ENCODE peak calls at places on chromosome 19, in ten cellular contexts. One of them, this sample, is unnamed.

GRCh38 chr19:33868076-33868735 is 71.5 kb downstream of the KCTD15 start:
- DNase-seq in activated CD8-positive, alpha-beta memory T cell treated with anti-CD3 and anti-CD28 coated beads for 4 hours: no peak
- DNase-seq in GM04503: no peak
- DNase-seq in NCI-H1092: no peak
- DNase-seq in HFFc6: no peak
- DNase-seq in Daoy: no peak
- DNase-seq in choroid plexus epithelial cell: peak
- DNase-seq in uterus: no peak
- DNase-seq in NAMALWA: no peak
- DNase-seq in EL: no peak
- DNase-seq in this sample: no peak

GRCh38 chr19:4184718-4185352 is 2.3 kb downstream of the ANKRD24 start:
- DNase-seq in activated CD8-positive, alpha-beta memory T cell treated with anti-CD3 and anti-CD28 coated beads for 4 hours: no peak
- DNase-seq in GM04503: no peak
- DNase-seq in NCI-H1092: no peak
- DNase-seq in HFFc6: no peak
- DNase-seq in Daoy: no peak
- DNase-seq in choroid plexus epithelial cell: no peak
- DNase-seq in uterus: no peak
- DNase-seq in NAMALWA: no peak
- DNase-seq in EL: no peak
- DNase-seq in this sample: no peak

GRCh38 chr19:36222503-36222902 is 7.6 kb downstream of the ZNF146 start:
- DNase-seq in activated CD8-positive, alpha-beta memory T cell treated with anti-CD3 and anti-CD28 coated beads for 4 hours: no peak
- DNase-seq in GM04503: no peak
- DNase-seq in NCI-H1092: no peak
- DNase-seq in HFFc6: no peak
- DNase-seq in Daoy: no peak
- DNase-seq in choroid plexus epithelial cell: no peak
- DNase-seq in uterus: no peak
- DNase-seq in NAMALWA: no peak
- DNase-seq in EL: no peak
- DNase-seq in this sample: no peak

GRCh38 chr19:36837902-36838783 is at the start of gene ZNF790:
- DNase-seq in activated CD8-positive, alpha-beta memory T cell treated with anti-CD3 and anti-CD28 coated beads for 4 hours: peak
- DNase-seq in GM04503: peak
- DNase-seq in NCI-H1092: peak
- DNase-seq in HFFc6: peak
- DNase-seq in Daoy: peak
- DNase-seq in choroid plexus epithelial cell: peak
- DNase-seq in uterus: peak
- DNase-seq in NAMALWA: peak
- DNase-seq in EL: peak
- DNase-seq in this sample: peak

GRCh38 chr19:13804830-13805683 is 9.8 kb downstream of the ZSWIM4 start:
- DNase-seq in activated CD8-positive, alpha-beta memory T cell treated with anti-CD3 and anti-CD28 coated beads for 4 hours: no peak
- DNase-seq in GM04503: no peak
- DNase-seq in NCI-H1092: no peak
- DNase-seq in HFFc6: no peak
- DNase-seq in Daoy: no peak
- DNase-seq in choroid plexus epithelial cell: no peak
- DNase-seq in uterus: no peak
- DNase-seq in NAMALWA: no peak
- DNase-seq in EL: no peak
- DNase-seq in this sample: no peak

GRCh38 chr19:39518458-39518857 is 3.5 kb downstream of the SELENOV start:
- DNase-seq in activated CD8-positive, alpha-beta memory T cell treated with anti-CD3 and anti-CD28 coated beads for 4 hours: no peak
- DNase-seq in GM04503: no peak
- DNase-seq in NCI-H1092: no peak
- DNase-seq in HFFc6: no peak
- DNase-seq in Daoy: no peak
- DNase-seq in choroid plexus epithelial cell: no peak
- DNase-seq in uterus: no peak
- DNase-seq in NAMALWA: no peak
- DNase-seq in EL: no peak
- DNase-seq in this sample: no peak

GRCh38 chr19:50890422-50891252 is 17.4 kb downstream of the KLK2 start:
- DNase-seq in activated CD8-positive, alpha-beta memory T cell treated with anti-CD3 and anti-CD28 coated beads for 4 hours: no peak
- DNase-seq in GM04503: no peak
- DNase-seq in NCI-H1092: no peak
- DNase-seq in HFFc6: peak
- DNase-seq in Daoy: peak
- DNase-seq in choroid plexus epithelial cell: no peak
- DNase-seq in uterus: no peak
- DNase-seq in NAMALWA: no peak
- DNase-seq in EL: peak
- DNase-seq in this sample: no peak

GRCh38 chr19:16104722-16105121 is 7.0 kb upstream of the RAB8A start:
- DNase-seq in activated CD8-positive, alpha-beta memory T cell treated with anti-CD3 and anti-CD28 coated beads for 4 hours: no peak
- DNase-seq in GM04503: no peak
- DNase-seq in NCI-H1092: no peak
- DNase-seq in HFFc6: no peak
- DNase-seq in Daoy: no peak
- DNase-seq in choroid plexus epithelial cell: no peak
- DNase-seq in uterus: no peak
- DNase-seq in NAMALWA: no peak
- DNase-seq in EL: no peak
- DNase-seq in this sample: no peak

GRCh38 chr19:18649371-18650047 is 12.7 kb downstream of the KLHL26 start:
- DNase-seq in activated CD8-positive, alpha-beta memory T cell treated with anti-CD3 and anti-CD28 coated beads for 4 hours: no peak
- DNase-seq in GM04503: no peak
- DNase-seq in NCI-H1092: no peak
- DNase-seq in HFFc6: no peak
- DNase-seq in Daoy: no peak
- DNase-seq in choroid plexus epithelial cell: peak
- DNase-seq in uterus: peak
- DNase-seq in NAMALWA: no peak
- DNase-seq in EL: no peak
- DNase-seq in this sample: no peak

GRCh38 chr19:4971424-4971793 is 2.5 kb downstream of the KDM4B start:
- DNase-seq in activated CD8-positive, alpha-beta memory T cell treated with anti-CD3 and anti-CD28 coated beads for 4 hours: no peak
- DNase-seq in GM04503: no peak
- DNase-seq in NCI-H1092: no peak
- DNase-seq in HFFc6: no peak
- DNase-seq in Daoy: no peak
- DNase-seq in choroid plexus epithelial cell: peak
- DNase-seq in uterus: no peak
- DNase-seq in NAMALWA: peak
- DNase-seq in EL: peak
- DNase-seq in this sample: no peak

GRCh38 chr19:8459520-8460260 is 14.9 kb downstream of the HNRNPM start:
- DNase-seq in activated CD8-positive, alpha-beta memory T cell treated with anti-CD3 and anti-CD28 coated beads for 4 hours: no peak
- DNase-seq in GM04503: peak
- DNase-seq in NCI-H1092: no peak
- DNase-seq in HFFc6: peak
- DNase-seq in Daoy: no peak
- DNase-seq in choroid plexus epithelial cell: peak
- DNase-seq in uterus: no peak
- DNase-seq in NAMALWA: no peak
- DNase-seq in EL: peak
- DNase-seq in this sample: no peak

GRCh38 chr19:54252845-54253244 is 4.2 kb downstream of the LILRB5 start:
- DNase-seq in activated CD8-positive, alpha-beta memory T cell treated with anti-CD3 and anti-CD28 coated beads for 4 hours: no peak
- DNase-seq in GM04503: no peak
- DNase-seq in NCI-H1092: no peak
- DNase-seq in HFFc6: no peak
- DNase-seq in Daoy: no peak
- DNase-seq in choroid plexus epithelial cell: no peak
- DNase-seq in uterus: no peak
- DNase-seq in NAMALWA: no peak
- DNase-seq in EL: no peak
- DNase-seq in this sample: no peak